ENCODE peak calls at places on chromosomes 11 and 22, in six cellular contexts. One of them, this sample, is unnamed. For H3K4me1 and H3K27me3, the result is how much of the 10 kb centered on the place peaks cover.

GRCh38 chr11:121547574-121547973 is 94.8 kb upstream of the SORL1-AS1 start:
- DNase-seq in neural progenitor cell: no peak
- DNase-seq in esophagus squamous epithelium: no peak
- DNase-seq in ascending aorta: no peak
- DNase-seq in heart left ventricle: no peak
- DNase-seq in mammary epithelial cell: no peak
- DNase-seq in this sample: no peak

GRCh38 chr22:39178206-39179111 is 26.0 kb upstream of the CBX7 start:
- DNase-seq in mammary epithelial cell: no peak
- DNase-seq in ascending aorta: peak
- DNase-seq in esophagus squamous epithelium: no peak
- DNase-seq in neural progenitor cell: no peak
- DNase-seq in heart left ventricle: no peak
- DNase-seq in this sample: no peak

GRCh38 chr11:59779487-59779886 is 24.3 kb downstream of the STX3 start:
- DNase-seq in neural progenitor cell: no peak
- DNase-seq in heart left ventricle: no peak
- DNase-seq in mammary epithelial cell: no peak
- DNase-seq in esophagus squamous epithelium: no peak
- DNase-seq in ascending aorta: no peak
- DNase-seq in this sample: no peak

GRCh38 chr11:126334665-126335462 is 20.6 kb upstream of the ST3GAL4 start:
- DNase-seq in ascending aorta: peak
- DNase-seq in esophagus squamous epithelium: no peak
- DNase-seq in mammary epithelial cell: no peak
- DNase-seq in neural progenitor cell: no peak
- DNase-seq in heart left ventricle: no peak
- DNase-seq in this sample: no peak

GRCh38 chr11:102004220-102004619 is 43.0 kb upstream of the CFAP300 start:
- DNase-seq in heart left ventricle: no peak
- DNase-seq in ascending aorta: no peak
- DNase-seq in neural progenitor cell: no peak
- DNase-seq in esophagus squamous epithelium: no peak
- DNase-seq in mammary epithelial cell: no peak
- DNase-seq in this sample: no peak

GRCh38 chr22:50084570-50084969 is 656 bp downstream of the MLC1 start:
- DNase-seq in neural progenitor cell: no peak
- DNase-seq in heart left ventricle: no peak
- DNase-seq in esophagus squamous epithelium: no peak
- DNase-seq in ascending aorta: no peak
- DNase-seq in mammary epithelial cell: no peak
- DNase-seq in this sample: no peak

GRCh38 chr22:37735054-37735453 is 38.2 kb downstream of the TRIOBP start:
- DNase-seq in neural progenitor cell: peak
- DNase-seq in ascending aorta: no peak
- DNase-seq in heart left ventricle: no peak
- DNase-seq in esophagus squamous epithelium: no peak
- DNase-seq in mammary epithelial cell: no peak
- DNase-seq in this sample: no peak

GRCh38 chr11:83648610-83649467 is 362.7 kb upstream of the CCDC90B start:
- DNase-seq in mammary epithelial cell: no peak
- DNase-seq in ascending aorta: no peak
- DNase-seq in neural progenitor cell: peak
- DNase-seq in heart left ventricle: no peak
- DNase-seq in esophagus squamous epithelium: no peak
- DNase-seq in this sample: no peak

GRCh38 chr11:66856496-66857233 is at the start of gene LRFN4:
- DNase-seq in mammary epithelial cell: peak
- DNase-seq in heart left ventricle: peak
- DNase-seq in esophagus squamous epithelium: peak
- DNase-seq in ascending aorta: no peak
- DNase-seq in neural progenitor cell: peak
- DNase-seq in this sample: no peak

GRCh38 chr11:78809931-78810481 is 235.3 kb upstream of the NARS2 start:
- DNase-seq in heart left ventricle: no peak
- DNase-seq in esophagus squamous epithelium: no peak
- DNase-seq in neural progenitor cell: no peak
- DNase-seq in mammary epithelial cell: no peak
- DNase-seq in ascending aorta: no peak
- DNase-seq in this sample: no peak

GRCh38 chr11:43579171-43579918 is 101.2 kb upstream of the HSD17B12 start:
- DNase-seq in esophagus squamous epithelium: no peak
- DNase-seq in heart left ventricle: no peak
- DNase-seq in ascending aorta: no peak
- DNase-seq in neural progenitor cell: peak
- DNase-seq in mammary epithelial cell: peak
- DNase-seq in this sample: no peak
- TF ChIP-seq CTCF in esophagus squamous epithelium: peak
- TF ChIP-seq CTCF in heart left ventricle: peak
- TF ChIP-seq CTCF in ascending aorta: peak
- TF ChIP-seq CTCF in neural progenitor cell: peak
- TF ChIP-seq CTCF in mammary epithelial cell: peak
- TF ChIP-seq CTCF in this sample: no peak

DNA sequence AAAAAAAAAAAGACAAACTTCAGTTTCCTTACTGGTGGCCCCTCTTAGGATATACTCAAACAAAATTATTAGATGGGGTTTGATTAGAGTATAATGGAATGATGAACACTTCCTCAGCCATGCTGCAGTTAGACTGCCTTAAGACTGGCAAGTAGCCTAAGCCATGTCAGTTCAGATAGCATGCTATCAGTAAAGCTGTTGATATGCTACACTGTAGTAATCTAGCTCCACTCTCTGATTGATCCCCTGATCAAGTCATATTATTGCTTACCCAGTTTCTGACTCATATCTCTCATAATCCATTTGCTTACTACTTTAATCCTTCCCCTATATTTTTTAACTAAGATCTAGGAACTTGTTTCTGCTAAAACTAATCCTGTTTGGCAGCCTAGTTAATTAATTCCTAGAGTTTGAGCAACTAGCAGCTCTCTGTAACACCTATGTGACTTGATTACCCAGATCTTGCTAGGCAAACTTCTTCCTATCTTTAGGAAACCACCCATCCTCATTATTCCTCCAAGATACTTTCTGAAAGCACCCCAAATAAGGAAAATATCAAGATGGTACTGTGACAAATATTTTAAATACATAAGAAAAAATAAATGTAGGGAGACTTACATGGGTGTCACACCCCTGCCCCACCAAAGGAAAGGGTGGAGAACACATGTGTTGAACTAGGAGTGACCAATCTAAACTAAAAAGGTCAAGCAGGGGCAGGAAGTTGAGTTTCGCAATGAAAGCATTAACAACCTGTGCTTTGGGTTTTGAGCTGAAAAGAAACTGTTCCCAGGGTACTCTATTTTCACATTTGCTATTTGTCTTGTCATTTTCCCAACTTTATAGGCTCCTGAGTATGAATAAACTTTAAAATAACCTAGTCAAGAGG is 43.2 kb downstream of the PIK3C2A start:
- DNase-seq in esophagus squamous epithelium: no peak
- DNase-seq in mammary epithelial cell: peak
- DNase-seq in neural progenitor cell: no peak
- DNase-seq in ascending aorta: no peak
- DNase-seq in heart left ventricle: no peak
- DNase-seq in this sample: no peak
- H3K4me1 ChIP-seq in esophagus squamous epithelium: under half
- H3K4me1 ChIP-seq in mammary epithelial cell: under half
- H3K4me1 ChIP-seq in neural progenitor cell: under half
- H3K4me1 ChIP-seq in ascending aorta: under half
- H3K4me1 ChIP-seq in heart left ventricle: half or more
- H3K4me1 ChIP-seq in this sample: half or more

GRCh38 chr11:20162824-20163777 is 2.8 kb upstream of the DBX1 start:
- DNase-seq in heart left ventricle: no peak
- DNase-seq in ascending aorta: no peak
- DNase-seq in neural progenitor cell: peak
- DNase-seq in esophagus squamous epithelium: no peak
- DNase-seq in mammary epithelial cell: peak
- DNase-seq in this sample: no peak
- H3K27me3 ChIP-seq in heart left ventricle: half or more
- H3K27me3 ChIP-seq in ascending aorta: under half
- H3K27me3 ChIP-seq in neural progenitor cell: half or more
- H3K27me3 ChIP-seq in esophagus squamous epithelium: under half
- H3K27me3 ChIP-seq in mammary epithelial cell: half or more
- H3K27me3 ChIP-seq in this sample: under half

DNA sequence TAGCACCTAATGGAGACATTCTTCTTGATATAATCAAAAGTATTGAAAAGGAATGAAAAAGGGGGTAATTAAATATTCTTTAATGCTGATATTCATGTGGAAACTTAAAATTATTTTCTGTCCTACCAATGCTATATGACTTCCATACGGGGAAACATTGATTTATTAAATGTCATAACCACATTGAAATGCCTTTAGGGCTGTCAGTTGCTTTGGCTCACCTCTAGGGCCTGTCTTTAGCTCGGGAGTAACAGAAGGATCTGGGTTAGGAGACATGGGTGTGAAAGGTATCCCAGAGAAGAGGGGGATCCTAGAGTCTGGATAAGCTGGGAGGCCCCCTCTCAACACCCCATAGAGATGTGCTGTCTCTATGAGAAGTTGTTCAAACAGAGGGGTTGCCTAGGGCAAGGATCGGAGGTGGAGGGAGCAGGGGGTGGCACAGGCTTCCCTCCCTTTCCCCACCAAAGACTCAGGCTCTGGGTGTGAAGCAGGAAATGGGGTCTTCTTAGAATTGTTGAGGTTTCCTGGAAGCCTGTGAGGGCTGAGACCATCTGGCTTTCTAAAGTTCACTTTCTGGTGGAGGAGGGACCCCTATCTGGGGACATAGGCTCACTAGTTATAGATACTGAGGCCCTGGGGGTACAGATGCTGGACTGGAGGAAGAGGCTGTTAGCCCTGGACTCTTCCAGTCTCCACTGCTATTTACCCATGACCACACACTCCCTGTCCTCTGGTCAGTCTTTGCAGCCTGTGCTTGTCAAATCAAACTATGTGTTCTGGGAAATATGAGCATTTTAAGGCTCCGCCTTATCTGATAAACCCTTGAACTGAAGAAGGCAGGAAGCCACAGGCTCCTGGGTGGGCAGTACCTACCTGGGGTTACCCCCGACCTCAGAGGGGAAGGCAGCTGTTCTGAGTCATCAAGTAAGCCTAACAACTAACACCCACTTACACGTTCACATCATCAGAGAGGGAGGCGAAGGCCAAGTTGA is 55.8 kb upstream of the RRAS2 start:
- DNase-seq in neural progenitor cell: no peak
- DNase-seq in heart left ventricle: no peak
- DNase-seq in mammary epithelial cell: no peak
- DNase-seq in esophagus squamous epithelium: no peak
- DNase-seq in ascending aorta: no peak
- DNase-seq in this sample: no peak
- TF ChIP-seq CTCF in neural progenitor cell: no peak
- TF ChIP-seq CTCF in heart left ventricle: no peak
- TF ChIP-seq CTCF in mammary epithelial cell: peak
- TF ChIP-seq CTCF in esophagus squamous epithelium: no peak
- TF ChIP-seq CTCF in ascending aorta: no peak
- TF ChIP-seq CTCF in this sample: no peak

GRCh38 chr22:28029962-28030361 is 110.9 kb upstream of the PITPNB start:
- DNase-seq in ascending aorta: peak
- DNase-seq in mammary epithelial cell: no peak
- DNase-seq in heart left ventricle: peak
- DNase-seq in esophagus squamous epithelium: no peak
- DNase-seq in neural progenitor cell: no peak
- DNase-seq in this sample: no peak

GRCh38 chr22:28027453-28028448 is 108.7 kb upstream of the PITPNB start:
- DNase-seq in esophagus squamous epithelium: no peak
- DNase-seq in neural progenitor cell: no peak
- DNase-seq in mammary epithelial cell: no peak
- DNase-seq in heart left ventricle: peak
- DNase-seq in ascending aorta: peak
- DNase-seq in this sample: no peak

GRCh38 chr22:28031383-28031922 is 112.4 kb upstream of the PITPNB start:
- DNase-seq in esophagus squamous epithelium: no peak
- DNase-seq in heart left ventricle: no peak
- DNase-seq in ascending aorta: peak
- DNase-seq in mammary epithelial cell: no peak
- DNase-seq in neural progenitor cell: no peak
- DNase-seq in this sample: no peak

GRCh38 chr22:28030442-28030841 is 111.4 kb upstream of the PITPNB start:
- DNase-seq in esophagus squamous epithelium: no peak
- DNase-seq in ascending aorta: peak
- DNase-seq in heart left ventricle: no peak
- DNase-seq in mammary epithelial cell: no peak
- DNase-seq in neural progenitor cell: no peak
- DNase-seq in this sample: no peak

DNA sequence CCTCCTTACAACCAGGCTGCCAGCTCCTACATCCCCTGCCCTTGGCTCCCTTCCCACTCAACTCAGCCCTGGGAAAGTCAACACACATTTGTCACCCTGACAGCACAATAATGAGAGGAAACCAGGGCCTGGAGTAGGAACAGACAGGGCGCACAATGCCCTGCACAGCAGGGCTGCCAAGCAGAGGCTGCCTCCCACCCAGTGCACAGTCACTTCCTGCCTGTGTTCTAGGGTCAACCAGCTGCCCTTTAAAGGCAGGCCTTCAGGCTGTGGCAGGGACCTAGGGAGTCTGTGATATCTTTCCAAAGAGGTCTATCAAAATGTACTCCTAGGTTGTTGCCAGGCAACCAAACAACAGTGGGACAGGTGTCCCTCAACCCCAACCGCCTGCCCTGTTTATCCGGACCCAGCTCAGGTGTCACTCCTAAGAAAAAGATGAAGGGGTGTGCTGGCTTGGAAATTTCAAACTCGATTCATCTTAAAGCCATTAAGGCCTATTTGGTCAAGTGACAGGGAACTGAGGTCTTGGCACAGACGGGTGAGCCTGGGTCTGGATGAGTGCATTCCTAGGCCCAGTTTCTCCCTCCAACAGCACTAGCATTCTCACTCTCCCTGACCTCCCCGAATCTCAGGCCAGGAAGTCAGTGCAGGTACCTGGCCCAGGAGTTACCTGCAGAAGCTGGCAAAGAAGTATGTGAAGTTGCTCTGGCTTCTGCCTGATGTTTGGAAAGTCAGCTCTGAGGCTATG is 110.3 kb upstream of the PITPNB start:
- DNase-seq in esophagus squamous epithelium: no peak
- DNase-seq in mammary epithelial cell: no peak
- DNase-seq in neural progenitor cell: no peak
- DNase-seq in ascending aorta: peak
- DNase-seq in heart left ventricle: peak
- DNase-seq in this sample: no peak
- H3K4me1 ChIP-seq in esophagus squamous epithelium: under half
- H3K4me1 ChIP-seq in mammary epithelial cell: under half
- H3K4me1 ChIP-seq in neural progenitor cell: under half
- H3K4me1 ChIP-seq in ascending aorta: under half
- H3K4me1 ChIP-seq in heart left ventricle: half or more
- H3K4me1 ChIP-seq in this sample: under half

This sample was measured in thoracic aorta.